ENCODE peak calls at places on chromosome 2, in ten cellular contexts. One of them, this sample, is unnamed.

GRCh38 chr2:68052717-68053422 is 9.9 kb downstream of the C1D start:
- DNase-seq in sigmoid colon: no peak
- DNase-seq in fibroblast of lung: peak
- DNase-seq in caudate nucleus: no peak
- DNase-seq in MM.1S: no peak
- DNase-seq in cardiac muscle cell: no peak
- DNase-seq in CD8-positive, alpha-beta T cell: no peak
- DNase-seq in heart left ventricle: no peak
- DNase-seq in AG04450: no peak
- DNase-seq in ascending aorta: no peak
- DNase-seq in this sample: no peak

GRCh38 chr2:219996366-219996765 is 368.9 kb downstream of the SLC4A3 start:
- DNase-seq in sigmoid colon: no peak
- DNase-seq in fibroblast of lung: no peak
- DNase-seq in caudate nucleus: no peak
- DNase-seq in MM.1S: no peak
- DNase-seq in cardiac muscle cell: no peak
- DNase-seq in CD8-positive, alpha-beta T cell: no peak
- DNase-seq in heart left ventricle: no peak
- DNase-seq in AG04450: no peak
- DNase-seq in ascending aorta: no peak
- DNase-seq in this sample: no peak

GRCh38 chr2:224870341-224870740 is 154.2 kb upstream of the CCDC195 start:
- DNase-seq in sigmoid colon: no peak
- DNase-seq in fibroblast of lung: peak
- DNase-seq in caudate nucleus: no peak
- DNase-seq in MM.1S: no peak
- DNase-seq in cardiac muscle cell: no peak
- DNase-seq in CD8-positive, alpha-beta T cell: no peak
- DNase-seq in heart left ventricle: no peak
- DNase-seq in AG04450: no peak
- DNase-seq in ascending aorta: no peak
- DNase-seq in this sample: no peak

GRCh38 chr2:171547256-171547655 is 25.0 kb downstream of the CYBRD1 start:
- DNase-seq in sigmoid colon: no peak
- DNase-seq in fibroblast of lung: no peak
- DNase-seq in caudate nucleus: no peak
- DNase-seq in MM.1S: no peak
- DNase-seq in cardiac muscle cell: no peak
- DNase-seq in CD8-positive, alpha-beta T cell: no peak
- DNase-seq in heart left ventricle: no peak
- DNase-seq in AG04450: no peak
- DNase-seq in ascending aorta: no peak
- DNase-seq in this sample: no peak

GRCh38 chr2:105388971-105389381 is 9.9 kb downstream of the FHL2 start:
- DNase-seq in sigmoid colon: no peak
- DNase-seq in fibroblast of lung: peak
- DNase-seq in caudate nucleus: no peak
- DNase-seq in MM.1S: no peak
- DNase-seq in cardiac muscle cell: peak
- DNase-seq in CD8-positive, alpha-beta T cell: no peak
- DNase-seq in heart left ventricle: peak
- DNase-seq in AG04450: peak
- DNase-seq in ascending aorta: no peak
- DNase-seq in this sample: no peak

GRCh38 chr2:222424281-222424728 is at the start of gene SGPP2:
- DNase-seq in sigmoid colon: no peak
- DNase-seq in fibroblast of lung: no peak
- DNase-seq in caudate nucleus: no peak
- DNase-seq in MM.1S: peak
- DNase-seq in cardiac muscle cell: no peak
- DNase-seq in CD8-positive, alpha-beta T cell: no peak
- DNase-seq in heart left ventricle: no peak
- DNase-seq in AG04450: no peak
- DNase-seq in ascending aorta: no peak
- DNase-seq in this sample: no peak

GRCh38 chr2:127080941-127081769 is 25.8 kb downstream of the BIN1 start:
- DNase-seq in sigmoid colon: no peak
- DNase-seq in fibroblast of lung: peak
- DNase-seq in caudate nucleus: no peak
- DNase-seq in MM.1S: no peak
- DNase-seq in cardiac muscle cell: no peak
- DNase-seq in CD8-positive, alpha-beta T cell: peak
- DNase-seq in heart left ventricle: no peak
- DNase-seq in AG04450: no peak
- DNase-seq in ascending aorta: no peak
- DNase-seq in this sample: peak

GRCh38 chr2:216181351-216181750 is 72.2 kb downstream of the XRCC5 start:
- DNase-seq in sigmoid colon: no peak
- DNase-seq in fibroblast of lung: peak
- DNase-seq in caudate nucleus: no peak
- DNase-seq in MM.1S: no peak
- DNase-seq in cardiac muscle cell: no peak
- DNase-seq in CD8-positive, alpha-beta T cell: no peak
- DNase-seq in heart left ventricle: no peak
- DNase-seq in AG04450: no peak
- DNase-seq in ascending aorta: no peak
- DNase-seq in this sample: no peak

GRCh38 chr2:170298861-170299429 is 121.0 kb downstream of the MYO3B start:
- DNase-seq in sigmoid colon: no peak
- DNase-seq in fibroblast of lung: no peak
- DNase-seq in caudate nucleus: no peak
- DNase-seq in MM.1S: no peak
- DNase-seq in cardiac muscle cell: peak
- DNase-seq in CD8-positive, alpha-beta T cell: no peak
- DNase-seq in heart left ventricle: no peak
- DNase-seq in AG04450: no peak
- DNase-seq in ascending aorta: no peak
- DNase-seq in this sample: no peak

GRCh38 chr2:170300993-170301392 is 123.0 kb downstream of the MYO3B start:
- DNase-seq in sigmoid colon: no peak
- DNase-seq in fibroblast of lung: no peak
- DNase-seq in caudate nucleus: no peak
- DNase-seq in MM.1S: no peak
- DNase-seq in cardiac muscle cell: no peak
- DNase-seq in CD8-positive, alpha-beta T cell: no peak
- DNase-seq in heart left ventricle: no peak
- DNase-seq in AG04450: no peak
- DNase-seq in ascending aorta: no peak
- DNase-seq in this sample: no peak

GRCh38 chr2:170292415-170292814 is 114.5 kb downstream of the MYO3B start:
- DNase-seq in sigmoid colon: no peak
- DNase-seq in fibroblast of lung: no peak
- DNase-seq in caudate nucleus: no peak
- DNase-seq in MM.1S: no peak
- DNase-seq in cardiac muscle cell: no peak
- DNase-seq in CD8-positive, alpha-beta T cell: no peak
- DNase-seq in heart left ventricle: no peak
- DNase-seq in AG04450: no peak
- DNase-seq in ascending aorta: no peak
- DNase-seq in this sample: no peak

GRCh38 chr2:170301606-170302005 is 123.7 kb downstream of the MYO3B start:
- DNase-seq in sigmoid colon: no peak
- DNase-seq in fibroblast of lung: no peak
- DNase-seq in caudate nucleus: no peak
- DNase-seq in MM.1S: no peak
- DNase-seq in cardiac muscle cell: no peak
- DNase-seq in CD8-positive, alpha-beta T cell: no peak
- DNase-seq in heart left ventricle: no peak
- DNase-seq in AG04450: no peak
- DNase-seq in ascending aorta: no peak
- DNase-seq in this sample: no peak

GRCh38 chr2:170298115-170298514 is 120.2 kb downstream of the MYO3B start:
- DNase-seq in sigmoid colon: no peak
- DNase-seq in fibroblast of lung: no peak
- DNase-seq in caudate nucleus: no peak
- DNase-seq in MM.1S: peak
- DNase-seq in cardiac muscle cell: peak
- DNase-seq in CD8-positive, alpha-beta T cell: no peak
- DNase-seq in heart left ventricle: no peak
- DNase-seq in AG04450: no peak
- DNase-seq in ascending aorta: no peak
- DNase-seq in this sample: no peak
- H3K27ac ChIP-seq in sigmoid colon: no peak
- H3K27ac ChIP-seq in fibroblast of lung: no peak
- H3K27ac ChIP-seq in caudate nucleus: no peak
- H3K27ac ChIP-seq in MM.1S: peak
- H3K27ac ChIP-seq in cardiac muscle cell: no peak
- H3K27ac ChIP-seq in CD8-positive, alpha-beta T cell: no peak
- H3K27ac ChIP-seq in heart left ventricle: no peak
- H3K27ac ChIP-seq in AG04450: no peak
- H3K27ac ChIP-seq in ascending aorta: no peak
- H3K27ac ChIP-seq in this sample: no peak

GRCh38 chr2:38508311-38509039 is 94.3 kb downstream of the HNRNPLL start:
- DNase-seq in sigmoid colon: peak
- DNase-seq in fibroblast of lung: peak
- DNase-seq in caudate nucleus: peak
- DNase-seq in MM.1S: peak
- DNase-seq in cardiac muscle cell: peak
- DNase-seq in CD8-positive, alpha-beta T cell: peak
- DNase-seq in heart left ventricle: peak
- DNase-seq in AG04450: no peak
- DNase-seq in ascending aorta: peak
- DNase-seq in this sample: peak

GRCh38 chr2:38507712-38508111 is 95.0 kb downstream of the HNRNPLL start:
- DNase-seq in sigmoid colon: no peak
- DNase-seq in fibroblast of lung: no peak
- DNase-seq in caudate nucleus: no peak
- DNase-seq in MM.1S: no peak
- DNase-seq in cardiac muscle cell: no peak
- DNase-seq in CD8-positive, alpha-beta T cell: no peak
- DNase-seq in heart left ventricle: no peak
- DNase-seq in AG04450: no peak
- DNase-seq in ascending aorta: no peak
- DNase-seq in this sample: no peak

GRCh38 chr2:38509322-38509946 is 93.3 kb downstream of the HNRNPLL start:
- DNase-seq in sigmoid colon: no peak
- DNase-seq in fibroblast of lung: peak
- DNase-seq in caudate nucleus: no peak
- DNase-seq in MM.1S: no peak
- DNase-seq in cardiac muscle cell: peak
- DNase-seq in CD8-positive, alpha-beta T cell: no peak
- DNase-seq in heart left ventricle: no peak
- DNase-seq in AG04450: no peak
- DNase-seq in ascending aorta: no peak
- DNase-seq in this sample: no peak

GRCh38 chr2:38504169-38504568 is 98.6 kb downstream of the HNRNPLL start:
- DNase-seq in sigmoid colon: no peak
- DNase-seq in fibroblast of lung: no peak
- DNase-seq in caudate nucleus: no peak
- DNase-seq in MM.1S: no peak
- DNase-seq in cardiac muscle cell: no peak
- DNase-seq in CD8-positive, alpha-beta T cell: no peak
- DNase-seq in heart left ventricle: no peak
- DNase-seq in AG04450: no peak
- DNase-seq in ascending aorta: no peak
- DNase-seq in this sample: no peak

DNA sequence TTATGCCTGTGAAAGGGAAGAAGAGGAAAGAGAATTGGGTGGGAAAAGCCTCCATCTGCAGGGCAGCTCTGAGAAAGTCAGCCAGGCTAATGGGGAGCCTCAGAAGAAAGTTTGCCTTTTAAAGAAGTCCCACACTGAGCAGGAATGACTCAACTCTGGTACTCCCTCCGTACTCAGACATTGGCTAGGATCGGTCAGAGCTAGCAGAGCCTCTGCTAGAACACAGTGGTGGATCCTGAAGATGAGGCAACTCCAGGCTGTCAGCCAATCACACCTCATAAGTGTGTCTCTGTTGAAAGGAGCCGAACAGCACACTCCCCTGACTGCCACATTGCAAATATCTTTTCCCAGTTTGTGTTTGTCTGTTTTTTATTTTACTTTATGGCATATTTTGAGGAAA is 96.9 kb downstream of the HNRNPLL start:
- DNase-seq in sigmoid colon: peak
- DNase-seq in fibroblast of lung: no peak
- DNase-seq in caudate nucleus: no peak
- DNase-seq in MM.1S: no peak
- DNase-seq in cardiac muscle cell: peak
- DNase-seq in CD8-positive, alpha-beta T cell: no peak
- DNase-seq in heart left ventricle: peak
- DNase-seq in AG04450: peak
- DNase-seq in ascending aorta: no peak
- DNase-seq in this sample: peak
- H3K27ac ChIP-seq in sigmoid colon: peak
- H3K27ac ChIP-seq in fibroblast of lung: no peak
- H3K27ac ChIP-seq in caudate nucleus: no peak
- H3K27ac ChIP-seq in MM.1S: no peak
- H3K27ac ChIP-seq in cardiac muscle cell: no peak
- H3K27ac ChIP-seq in CD8-positive, alpha-beta T cell: no peak
- H3K27ac ChIP-seq in heart left ventricle: no peak
- H3K27ac ChIP-seq in AG04450: peak
- H3K27ac ChIP-seq in ascending aorta: peak
- H3K27ac ChIP-seq in this sample: peak

GRCh38 chr2:43212931-43213330 is 13.5 kb downstream of the ZFP36L2 start:
- DNase-seq in sigmoid colon: peak
- DNase-seq in fibroblast of lung: no peak
- DNase-seq in caudate nucleus: no peak
- DNase-seq in MM.1S: no peak
- DNase-seq in cardiac muscle cell: no peak
- DNase-seq in CD8-positive, alpha-beta T cell: no peak
- DNase-seq in heart left ventricle: peak
- DNase-seq in AG04450: no peak
- DNase-seq in ascending aorta: no peak
- DNase-seq in this sample: no peak

GRCh38 chr2:43216629-43217028 is 9.8 kb downstream of the ZFP36L2 start:
- DNase-seq in sigmoid colon: no peak
- DNase-seq in fibroblast of lung: no peak
- DNase-seq in caudate nucleus: no peak
- DNase-seq in MM.1S: no peak
- DNase-seq in cardiac muscle cell: no peak
- DNase-seq in CD8-positive, alpha-beta T cell: no peak
- DNase-seq in heart left ventricle: no peak
- DNase-seq in AG04450: no peak
- DNase-seq in ascending aorta: no peak
- DNase-seq in this sample: no peak

GRCh38 chr2:43215673-43216255 is 10.6 kb downstream of the ZFP36L2 start:
- DNase-seq in sigmoid colon: no peak
- DNase-seq in fibroblast of lung: no peak
- DNase-seq in caudate nucleus: no peak
- DNase-seq in MM.1S: no peak
- DNase-seq in cardiac muscle cell: no peak
- DNase-seq in CD8-positive, alpha-beta T cell: no peak
- DNase-seq in heart left ventricle: no peak
- DNase-seq in AG04450: no peak
- DNase-seq in ascending aorta: no peak
- DNase-seq in this sample: no peak

GRCh38 chr2:43212216-43212828 is 14.1 kb downstream of the ZFP36L2 start:
- DNase-seq in sigmoid colon: no peak
- DNase-seq in fibroblast of lung: no peak
- DNase-seq in caudate nucleus: no peak
- DNase-seq in MM.1S: no peak
- DNase-seq in cardiac muscle cell: no peak
- DNase-seq in CD8-positive, alpha-beta T cell: no peak
- DNase-seq in heart left ventricle: no peak
- DNase-seq in AG04450: no peak
- DNase-seq in ascending aorta: no peak
- DNase-seq in this sample: no peak

GRCh38 chr2:43214253-43214652 is 12.2 kb downstream of the ZFP36L2 start:
- DNase-seq in sigmoid colon: no peak
- DNase-seq in fibroblast of lung: no peak
- DNase-seq in caudate nucleus: no peak
- DNase-seq in MM.1S: no peak
- DNase-seq in cardiac muscle cell: no peak
- DNase-seq in CD8-positive, alpha-beta T cell: no peak
- DNase-seq in heart left ventricle: no peak
- DNase-seq in AG04450: no peak
- DNase-seq in ascending aorta: no peak
- DNase-seq in this sample: no peak
- H3K27ac ChIP-seq in sigmoid colon: no peak
- H3K27ac ChIP-seq in fibroblast of lung: no peak
- H3K27ac ChIP-seq in caudate nucleus: no peak
- H3K27ac ChIP-seq in MM.1S: no peak
- H3K27ac ChIP-seq in cardiac muscle cell: peak
- H3K27ac ChIP-seq in CD8-positive, alpha-beta T cell: no peak
- H3K27ac ChIP-seq in heart left ventricle: no peak
- H3K27ac ChIP-seq in AG04450: no peak
- H3K27ac ChIP-seq in ascending aorta: peak
- H3K27ac ChIP-seq in this sample: no peak

DNA sequence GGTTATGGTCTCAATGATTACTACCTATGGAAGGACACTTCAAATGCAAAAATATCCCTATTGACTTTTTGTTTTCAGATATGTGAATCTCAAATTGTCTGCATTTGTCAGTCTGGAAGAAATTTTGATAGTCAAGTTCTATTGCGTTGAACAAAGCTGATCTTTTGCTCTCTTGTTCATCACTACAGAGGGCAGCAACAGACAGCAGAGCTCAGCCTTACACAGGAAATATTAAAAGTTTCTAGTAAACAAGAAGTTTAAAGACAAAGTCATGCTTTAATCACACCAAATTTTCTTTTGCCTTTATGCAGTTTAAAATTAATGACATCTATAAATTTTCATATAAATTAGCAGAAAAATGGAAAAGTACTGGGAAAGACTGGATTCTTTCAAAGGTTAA is 617.5 kb downstream of the NR4A2 start:
- DNase-seq in sigmoid colon: no peak
- DNase-seq in fibroblast of lung: no peak
- DNase-seq in caudate nucleus: no peak
- DNase-seq in MM.1S: no peak
- DNase-seq in cardiac muscle cell: no peak
- DNase-seq in CD8-positive, alpha-beta T cell: no peak
- DNase-seq in heart left ventricle: no peak
- DNase-seq in AG04450: no peak
- DNase-seq in ascending aorta: no peak
- DNase-seq in this sample: no peak
- H3K27ac ChIP-seq in sigmoid colon: no peak
- H3K27ac ChIP-seq in fibroblast of lung: no peak
- H3K27ac ChIP-seq in caudate nucleus: no peak
- H3K27ac ChIP-seq in MM.1S: no peak
- H3K27ac ChIP-seq in cardiac muscle cell: no peak
- H3K27ac ChIP-seq in CD8-positive, alpha-beta T cell: no peak
- H3K27ac ChIP-seq in heart left ventricle: no peak
- H3K27ac ChIP-seq in AG04450: no peak
- H3K27ac ChIP-seq in ascending aorta: no peak
- H3K27ac ChIP-seq in this sample: no peak